ENCODE peak calls at places on chromosome 21, in four cellular contexts. One of them, this sample, is unnamed.

GRCh38 chr21:37909936-37910335 is 6.3 kb downstream of the KCNJ6 start:
- DNase-seq in tibial nerve: no peak
- DNase-seq in psoas muscle: no peak
- DNase-seq in suprapubic skin: no peak
- DNase-seq in this sample: no peak

GRCh38 chr21:38814126-38815059 is 8.7 kb downstream of the ETS2 start:
- DNase-seq in tibial nerve: no peak
- DNase-seq in psoas muscle: no peak
- DNase-seq in suprapubic skin: no peak
- DNase-seq in this sample: no peak

GRCh38 chr21:45352621-45353125 is 52.3 kb upstream of the COL18A1 start:
- DNase-seq in tibial nerve: no peak
- DNase-seq in psoas muscle: peak; percentile 49
- DNase-seq in suprapubic skin: no peak
- DNase-seq in this sample: no peak

GRCh38 chr21:45579383-45580180 is 37.3 kb upstream of the SLC19A1 start:
- DNase-seq in tibial nerve: no peak
- DNase-seq in psoas muscle: no peak
- DNase-seq in suprapubic skin: peak; percentile 48
- DNase-seq in this sample: peak; percentile 5

GRCh38 chr21:16587141-16587570 is 857.4 kb downstream of the USP25 start:
- DNase-seq in tibial nerve: peak; percentile 30
- DNase-seq in psoas muscle: peak; percentile 76
- DNase-seq in suprapubic skin: no peak
- DNase-seq in this sample: peak; percentile 53

GRCh38 chr21:29052224-29052623 is 21.2 kb downstream of the CCT8 start:
- DNase-seq in tibial nerve: no peak
- DNase-seq in psoas muscle: no peak
- DNase-seq in suprapubic skin: no peak
- DNase-seq in this sample: no peak

GRCh38 chr21:30340714-30341573 is 3.5 kb upstream of the KRTAP27-1 start:
- DNase-seq in tibial nerve: no peak
- DNase-seq in psoas muscle: no peak
- DNase-seq in suprapubic skin: no peak
- DNase-seq in this sample: no peak

GRCh38 chr21:45818276-45818903 is 163.2 kb upstream of the COL6A1 start:
- DNase-seq in tibial nerve: no peak
- DNase-seq in psoas muscle: no peak
- DNase-seq in suprapubic skin: no peak
- DNase-seq in this sample: no peak

GRCh38 chr21:39134288-39134810 is 48.9 kb downstream of the PSMG1 start:
- DNase-seq in tibial nerve: no peak
- DNase-seq in psoas muscle: no peak
- DNase-seq in suprapubic skin: no peak
- DNase-seq in this sample: no peak

GRCh38 chr21:26377111-26377694 is 195.9 kb downstream of the CYYR1 start:
- DNase-seq in tibial nerve: no peak
- DNase-seq in psoas muscle: no peak
- DNase-seq in suprapubic skin: no peak
- DNase-seq in this sample: no peak

GRCh38 chr21:40466893-40467483 is 380.0 kb downstream of the DSCAM start:
- DNase-seq in tibial nerve: no peak
- DNase-seq in psoas muscle: no peak
- DNase-seq in suprapubic skin: no peak
- DNase-seq in this sample: no peak

DNA sequence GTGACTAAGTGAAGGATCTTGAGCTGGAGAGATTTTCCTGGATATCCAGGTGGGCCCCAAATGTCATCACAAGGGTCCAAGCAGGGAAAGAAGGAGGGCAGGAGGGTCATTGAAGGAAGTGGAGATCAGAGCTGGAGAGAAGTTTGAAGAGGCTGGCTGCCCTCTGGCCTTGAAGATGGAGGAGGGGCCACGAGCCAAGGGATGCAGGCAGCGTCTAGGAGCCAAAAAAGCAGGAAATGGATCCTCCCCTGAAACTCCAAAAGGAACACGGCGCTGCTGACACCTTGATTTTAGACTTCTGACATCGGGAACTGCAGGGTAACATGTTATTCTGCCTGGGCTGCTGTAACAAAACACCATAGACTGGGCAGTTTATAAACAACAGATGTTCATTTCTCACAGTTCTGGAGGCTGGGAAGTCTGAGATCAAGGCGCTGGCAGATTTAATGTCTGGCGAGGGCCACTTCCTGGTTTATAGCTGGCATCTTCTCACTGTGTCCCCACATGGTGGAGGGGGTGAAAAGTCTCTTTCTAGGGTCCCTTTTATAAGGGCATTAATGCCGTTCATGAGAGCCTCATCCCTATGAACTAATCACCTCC is 28.8 kb upstream of the ZBTB21 start:
- DNase-seq in tibial nerve: no peak
- DNase-seq in psoas muscle: no peak
- DNase-seq in suprapubic skin: no peak
- DNase-seq in this sample: no peak
- H3K27ac ChIP-seq in tibial nerve: no peak overlapping the region
- H3K27ac ChIP-seq in psoas muscle: no peak overlapping the region
- H3K27ac ChIP-seq in suprapubic skin: no peak overlapping the region
- H3K27ac ChIP-seq in this sample: no peak overlapping the region

DNA sequence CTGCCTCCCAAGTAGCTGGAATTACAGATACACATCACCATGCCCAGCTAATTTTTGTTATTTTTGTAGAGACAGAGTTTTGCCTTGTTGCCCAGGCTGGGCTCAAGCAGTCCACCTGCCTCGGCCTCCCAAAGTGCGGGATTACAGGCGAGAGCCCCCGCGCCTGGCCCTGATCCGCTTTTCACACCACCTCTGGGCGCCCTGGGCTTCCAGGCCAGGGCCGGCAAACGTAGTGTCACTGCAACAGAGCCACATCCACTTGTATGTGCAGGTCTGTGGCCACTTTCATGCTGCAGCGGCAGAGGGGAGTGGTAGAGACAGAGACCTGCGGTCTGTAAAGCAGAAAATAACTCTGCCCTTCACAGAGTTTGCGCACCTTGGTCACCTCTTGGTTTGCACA is 29.5 kb downstream of the RRP1B start:
- DNase-seq in tibial nerve: no peak
- DNase-seq in psoas muscle: no peak
- DNase-seq in suprapubic skin: no peak
- DNase-seq in this sample: no peak
- H3K36me3 ChIP-seq in tibial nerve: no peaks in the 10 kb centered on the region
- H3K36me3 ChIP-seq in psoas muscle: peaks cover 8% of the 10 kb centered on the region
- H3K36me3 ChIP-seq in suprapubic skin: peaks cover 97% of the 10 kb centered on the region
- H3K36me3 ChIP-seq in this sample: peaks cover 100% of the 10 kb centered on the region

GRCh38 chr21:31727181-31727580 is 4.7 kb downstream of the SCAF4 start:
- DNase-seq in tibial nerve: no peak
- DNase-seq in psoas muscle: no peak
- DNase-seq in suprapubic skin: no peak
- DNase-seq in this sample: no peak

GRCh38 chr21:31725202-31725840 is 6.6 kb downstream of the SCAF4 start:
- DNase-seq in tibial nerve: no peak
- DNase-seq in psoas muscle: no peak
- DNase-seq in suprapubic skin: no peak
- DNase-seq in this sample: no peak

GRCh38 chr21:31728191-31728590 is 3.7 kb downstream of the SCAF4 start:
- DNase-seq in tibial nerve: no peak
- DNase-seq in psoas muscle: no peak
- DNase-seq in suprapubic skin: no peak
- DNase-seq in this sample: no peak

GRCh38 chr21:31724552-31724951 is 7.4 kb downstream of the SCAF4 start:
- DNase-seq in tibial nerve: no peak
- DNase-seq in psoas muscle: no peak
- DNase-seq in suprapubic skin: no peak
- DNase-seq in this sample: no peak

DNA sequence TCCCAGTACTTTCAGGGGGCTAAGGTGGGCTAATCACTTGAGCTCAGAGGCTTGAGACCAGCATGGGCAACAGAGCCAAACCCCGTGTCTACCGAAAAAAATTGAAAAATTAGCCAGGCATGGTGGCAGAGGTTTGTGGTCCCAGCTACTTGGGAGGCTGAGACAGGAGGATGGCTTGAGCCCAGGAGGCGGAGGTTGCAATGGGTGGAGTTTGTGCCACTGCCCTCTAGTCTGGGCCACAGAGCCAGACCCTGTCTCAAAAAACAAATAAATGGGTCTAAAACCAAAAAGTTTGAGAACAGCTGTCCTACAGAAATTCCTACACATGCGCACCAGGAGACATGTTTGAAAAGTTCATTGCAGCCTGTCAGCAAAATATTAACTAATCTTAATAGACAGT is 5.5 kb downstream of the SCAF4 start:
- DNase-seq in tibial nerve: no peak
- DNase-seq in psoas muscle: no peak
- DNase-seq in suprapubic skin: no peak
- DNase-seq in this sample: no peak
- H3K4me1 ChIP-seq in tibial nerve: peaks cover 10% of the 10 kb centered on the region
- H3K4me1 ChIP-seq in psoas muscle: peaks cover 35% of the 10 kb centered on the region
- H3K4me1 ChIP-seq in suprapubic skin: peaks cover 47% of the 10 kb centered on the region
- H3K4me1 ChIP-seq in this sample: peaks cover 91% of the 10 kb centered on the region

GRCh38 chr21:36700961-36701911 is 2.3 kb downstream of the SIM2 start:
- DNase-seq in tibial nerve: no peak
- DNase-seq in psoas muscle: no peak
- DNase-seq in suprapubic skin: no peak
- DNase-seq in this sample: no peak
- H3K27ac ChIP-seq in tibial nerve: no peak overlapping the region
- H3K27ac ChIP-seq in psoas muscle: no peak overlapping the region
- H3K27ac ChIP-seq in suprapubic skin: no peak overlapping the region
- H3K27ac ChIP-seq in this sample: no peak overlapping the region

GRCh38 chr21:33514234-33514633 is 22.7 kb upstream of the DNAJC28 start:
- DNase-seq in tibial nerve: no peak
- DNase-seq in psoas muscle: no peak
- DNase-seq in suprapubic skin: no peak
- DNase-seq in this sample: no peak

GRCh38 chr21:33510826-33511225 is 19.3 kb upstream of the DNAJC28 start:
- DNase-seq in tibial nerve: no peak
- DNase-seq in psoas muscle: no peak
- DNase-seq in suprapubic skin: no peak
- DNase-seq in this sample: no peak

DNA sequence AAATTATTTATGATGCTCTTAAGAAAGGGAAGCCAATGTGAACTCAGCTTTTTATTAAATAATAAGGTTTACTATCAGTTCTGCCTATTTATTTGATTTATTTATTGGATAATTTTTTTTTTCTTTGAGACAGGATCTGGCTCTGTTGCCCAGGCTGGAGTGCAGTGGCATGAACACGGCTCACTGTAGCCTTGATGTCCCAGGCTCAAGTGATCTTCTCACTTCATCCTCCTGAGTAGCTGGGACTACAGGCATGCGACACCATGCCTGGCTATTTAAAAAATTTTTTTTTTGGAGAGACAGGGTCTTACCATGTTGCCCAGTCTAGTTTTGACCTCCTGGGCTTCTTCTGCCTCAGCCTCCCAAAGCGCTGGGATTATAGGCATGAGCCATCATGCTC is 21.0 kb upstream of the DNAJC28 start:
- DNase-seq in tibial nerve: no peak
- DNase-seq in psoas muscle: no peak
- DNase-seq in suprapubic skin: no peak
- DNase-seq in this sample: no peak
- H3K36me3 ChIP-seq in tibial nerve: no peaks in the 10 kb centered on the region
- H3K36me3 ChIP-seq in psoas muscle: peaks cover 11% of the 10 kb centered on the region
- H3K36me3 ChIP-seq in suprapubic skin: peaks cover 77% of the 10 kb centered on the region
- H3K36me3 ChIP-seq in this sample: peaks cover 92% of the 10 kb centered on the region

DNA sequence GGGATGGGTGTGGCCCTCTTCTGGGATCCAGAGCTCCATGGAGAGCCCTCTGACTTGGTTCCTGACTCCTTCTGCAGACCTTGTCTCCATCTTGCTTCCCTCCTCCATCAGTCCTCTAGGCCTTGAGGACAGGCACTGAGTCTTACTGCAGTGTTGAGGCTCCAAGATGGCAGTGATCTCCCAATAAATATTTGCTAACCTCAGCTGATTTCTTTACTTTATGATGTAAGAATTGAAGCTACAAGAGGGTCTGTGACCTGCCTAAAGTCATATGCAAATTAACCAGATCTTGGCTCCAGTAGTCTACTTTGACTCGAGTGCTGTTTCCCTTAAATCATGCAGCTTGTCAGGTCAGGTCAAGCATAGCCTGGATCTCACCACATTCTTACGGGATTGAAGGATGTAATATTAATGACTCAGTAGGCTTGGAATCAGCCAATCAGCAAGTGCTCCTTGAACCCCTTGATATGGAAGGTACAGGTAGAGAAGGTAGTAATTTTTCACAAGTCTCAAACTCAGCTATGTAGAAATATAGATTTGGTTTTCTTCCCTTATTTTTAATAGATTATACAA is 93.0 kb downstream of the CLIC6 start:
- DNase-seq in tibial nerve: no peak
- DNase-seq in psoas muscle: no peak
- DNase-seq in suprapubic skin: no peak
- DNase-seq in this sample: no peak
- H3K4me1 ChIP-seq in tibial nerve: no peaks in the 10 kb centered on the region
- H3K4me1 ChIP-seq in psoas muscle: no peaks in the 10 kb centered on the region
- H3K4me1 ChIP-seq in suprapubic skin: no peaks in the 10 kb centered on the region
- H3K4me1 ChIP-seq in this sample: no peaks in the 10 kb centered on the region